ENCODE peak calls at places on chromosomes 6 and 20, in four cellular contexts. H, K, U and G are unnamed samples.
A peak's percentile ranks its signal among the peaks of the same experiment; 100 is the strongest.

GRCh38 chr6:57257911-57258541 is 35.9 kb upstream of the RAB23 start:
- DNase-seq in U (no peak), K (no peak), H (peak; percentile 72), G (no peak)

GRCh38 chr6:56644366-56644765 is 1.7 kb upstream of the DST start:
- DNase-seq in U (no peak), H (no peak), K (no peak), G (no peak)

GRCh38 chr6:7617954-7618764 is 28.2 kb downstream of the SNRNP48 start:
- DNase-seq in H (peak; percentile 80), K (no peak), U (no peak), G (peak; percentile 10)

GRCh38 chr6:105982761-105983600 is 103.2 kb upstream of the PRDM1 start:
- DNase-seq in U (no peak), H (no peak), K (no peak), G (no peak)

GRCh38 chr6:144064402-144064830 is 31.0 kb downstream of the SF3B5 start:
- DNase-seq in K (no peak), U (peak; percentile 73), H (peak; percentile 37), G (peak; percentile 12)

GRCh38 chr20:36114707-36115106 is 39.8 kb upstream of the EPB41L1 start:
- DNase-seq in K (no peak), H (no peak), U (no peak), G (no peak)

GRCh38 chr6:6711832-6712231 is 123.3 kb downstream of the LY86 start:
- DNase-seq in H (no peak), K (peak; percentile 87), U (no peak), G (no peak)

GRCh38 chr6:10837692-10837996 is 695 bp downstream of the MAK start:
- DNase-seq in K (no peak), U (peak; percentile 61), H (peak; percentile 36), G (peak; percentile 59)

GRCh38 chr20:6921717-6922386 is 154.4 kb downstream of the BMP2 start:
- DNase-seq in U (no peak), K (no peak), H (no peak), G (no peak)

GRCh38 chr20:8656335-8656734 is 412.6 kb upstream of the PLCB4 start:
- DNase-seq in K (no peak), H (no peak), U (no peak), G (peak; percentile 22)

GRCh38 chr6:156791261-156791850 is 14.2 kb downstream of the ARID1B start:
- DNase-seq in U (no peak), K (no peak), H (no peak), G (peak; percentile 42)

GRCh38 chr6:159617444-159617843 is 75.6 kb downstream of the SOD2 start:
- DNase-seq in K (no peak), U (no peak), H (no peak), G (no peak)

GRCh38 chr6:82507112-82507511 is 143.5 kb downstream of the TPBG start:
- DNase-seq in K (no peak), U (no peak), H (no peak), G (no peak)

GRCh38 chr20:36145877-36146707 is 8.4 kb upstream of the EPB41L1 start:
- DNase-seq in U (no peak), K (no peak), H (no peak), G (no peak)